ENCODE peak calls at places on chromosomes 11 and 22, in eight cellular contexts. G, E, Z, N, P, F, Y and M are unnamed samples.
A peak's percentile ranks its signal among the peaks of the same experiment; 100 is the strongest.

GRCh38 chr11:70630068-70630467 is 231.7 kb downstream of the CTTN start:
- DNase-seq in E (no peak), Y (no peak), F (no peak), G (no peak), Z (no peak), N (no peak), P (no peak), M (no peak)

GRCh38 chr22:41491379-41492100 is 22.6 kb downstream of the ACO2 start:
- DNase-seq in P (no peak), Z (no peak), F (no peak), E (no peak), G (no peak), Y (no peak), N (no peak), M (no peak)

GRCh38 chr22:22243033-22243680 is 1.4 kb upstream of the VPREB1 start:
- DNase-seq in N (no peak), Z (no peak), Y (no peak), P (no peak), E (no peak), G (no peak), F (no peak), M (no peak)

GRCh38 chr22:28299760-28300159 is 379.9 kb downstream of the TTC28 start:
- DNase-seq in Z (no peak), P (no peak), F (no peak), G (no peak), N (no peak), E (no peak), Y (no peak), M (no peak)

GRCh38 chr11:102347526-102348331 is 715 bp downstream of the BIRC2 start:
- DNase-seq in G (peak; percentile 29), E (no peak), N (no peak), F (no peak), Y (peak; percentile 16), P (no peak), Z (peak; percentile 64), M (no peak)

GRCh38 chr11:110984147-110984546 is 261.4 kb upstream of the POU2AF2 start:
- DNase-seq in G (peak; percentile 48), Z (peak; percentile 60), Y (no peak), F (no peak), P (no peak), N (no peak), E (no peak), M (no peak)

GRCh38 chr22:23774114-23774921 is 1.7 kb downstream of the MMP11 start:
- DNase-seq in N (no peak), F (no peak), Z (no peak), P (no peak), G (no peak), Y (no peak), E (no peak), M (no peak)

GRCh38 chr11:86790867-86791849 is 9.2 kb upstream of the PRSS23 start:
- DNase-seq in F (no peak), G (no peak), E (no peak), N (no peak), Y (no peak), P (no peak), Z (no peak), M (no peak)

GRCh38 chr22:27724706-27725105 is 76.8 kb downstream of the MN1 start:
- DNase-seq in G (no peak), N (no peak), P (no peak), Z (no peak), F (no peak), E (no peak), Y (no peak), M (no peak)

GRCh38 chr22:26734339-26735018 is 77.1 kb downstream of the MIAT start:
- DNase-seq in P (no peak), N (no peak), E (no peak), G (no peak), Y (no peak), Z (no peak), F (no peak), M (no peak)

GRCh38 chr11:87739766-87740165 is 435.5 kb downstream of the RAB38 start:
- DNase-seq in G (no peak), F (no peak), N (no peak), Y (no peak), Z (no peak), P (no peak), E (no peak), M (no peak)

GRCh38 chr11:40597546-40598113 is 861.8 kb downstream of the LRRC4C start:
- DNase-seq in Z (no peak), N (no peak), E (peak; percentile 50), F (no peak), P (no peak), G (no peak), Y (no peak), M (no peak)

GRCh38 chr11:117068303-117068860 is 29.8 kb downstream of the SIK3 start:
- DNase-seq in Z (no peak), G (no peak), F (no peak), N (no peak), E (no peak), P (no peak), Y (no peak), M (no peak)

GRCh38 chr11:126348806-126349582 is 6.5 kb upstream of the ST3GAL4 start:
- DNase-seq in N (no peak), F (no peak), G (no peak), Y (no peak), Z (no peak), E (no peak), P (no peak), M (no peak)